ENCODE peak calls at places on chromosome 4, in ten cellular contexts. One of them, this sample, is unnamed.

GRCh38 chr4:147821555-147821954 is 89.7 kb downstream of the ARHGAP10 start:
- DNase-seq in astrocyte of the spinal cord: no peak
- DNase-seq in small intestine: peak
- DNase-seq in RWPE1: no peak
- DNase-seq in LHCN-M2: peak
- DNase-seq in OCI-LY7: no peak
- DNase-seq in AG04450: no peak
- DNase-seq in ELF-1: no peak
- DNase-seq in left colon: no peak
- DNase-seq in fibroblast of mammary gland: no peak
- DNase-seq in this sample: no peak

GRCh38 chr4:137892134-137892533 is 350.0 kb downstream of the SLC7A11 start:
- DNase-seq in astrocyte of the spinal cord: no peak
- DNase-seq in small intestine: no peak
- DNase-seq in RWPE1: no peak
- DNase-seq in LHCN-M2: no peak
- DNase-seq in OCI-LY7: no peak
- DNase-seq in AG04450: no peak
- DNase-seq in ELF-1: no peak
- DNase-seq in left colon: no peak
- DNase-seq in fibroblast of mammary gland: no peak
- DNase-seq in this sample: peak

GRCh38 chr4:95929448-95930064 is 89.7 kb downstream of the PDHA2 start:
- DNase-seq in astrocyte of the spinal cord: peak
- DNase-seq in small intestine: no peak
- DNase-seq in RWPE1: no peak
- DNase-seq in LHCN-M2: peak
- DNase-seq in OCI-LY7: peak
- DNase-seq in AG04450: no peak
- DNase-seq in ELF-1: no peak
- DNase-seq in left colon: no peak
- DNase-seq in fibroblast of mammary gland: peak
- DNase-seq in this sample: no peak

GRCh38 chr4:19774690-19775256 is 476.9 kb upstream of the SLIT2 start:
- DNase-seq in astrocyte of the spinal cord: peak
- DNase-seq in small intestine: no peak
- DNase-seq in RWPE1: no peak
- DNase-seq in LHCN-M2: peak
- DNase-seq in OCI-LY7: no peak
- DNase-seq in AG04450: no peak
- DNase-seq in ELF-1: no peak
- DNase-seq in left colon: no peak
- DNase-seq in fibroblast of mammary gland: peak
- DNase-seq in this sample: peak

GRCh38 chr4:89398146-89398545 is 90.5 kb upstream of the GPRIN3 start:
- DNase-seq in astrocyte of the spinal cord: no peak
- DNase-seq in small intestine: no peak
- DNase-seq in RWPE1: no peak
- DNase-seq in LHCN-M2: no peak
- DNase-seq in OCI-LY7: no peak
- DNase-seq in AG04450: no peak
- DNase-seq in ELF-1: no peak
- DNase-seq in left colon: no peak
- DNase-seq in fibroblast of mammary gland: no peak
- DNase-seq in this sample: no peak

GRCh38 chr4:176883681-176884418 is 91.1 kb upstream of the VEGFC start:
- DNase-seq in astrocyte of the spinal cord: peak
- DNase-seq in small intestine: no peak
- DNase-seq in RWPE1: peak
- DNase-seq in LHCN-M2: peak
- DNase-seq in OCI-LY7: no peak
- DNase-seq in AG04450: peak
- DNase-seq in ELF-1: no peak
- DNase-seq in left colon: no peak
- DNase-seq in fibroblast of mammary gland: peak
- DNase-seq in this sample: peak

GRCh38 chr4:27062256-27062655 is 201.6 kb downstream of the STIM2 start:
- DNase-seq in astrocyte of the spinal cord: no peak
- DNase-seq in small intestine: no peak
- DNase-seq in RWPE1: no peak
- DNase-seq in LHCN-M2: no peak
- DNase-seq in OCI-LY7: no peak
- DNase-seq in AG04450: no peak
- DNase-seq in ELF-1: no peak
- DNase-seq in left colon: no peak
- DNase-seq in fibroblast of mammary gland: peak
- DNase-seq in this sample: no peak

GRCh38 chr4:101345596-101346311 is 1.6 kb downstream of the PPP3CA start:
- DNase-seq in astrocyte of the spinal cord: peak
- DNase-seq in small intestine: peak
- DNase-seq in RWPE1: peak
- DNase-seq in LHCN-M2: peak
- DNase-seq in OCI-LY7: peak
- DNase-seq in AG04450: no peak
- DNase-seq in ELF-1: peak
- DNase-seq in left colon: peak
- DNase-seq in fibroblast of mammary gland: peak
- DNase-seq in this sample: peak

GRCh38 chr4:54440394-54441223 is 211.5 kb downstream of the PDGFRA start:
- DNase-seq in astrocyte of the spinal cord: peak
- DNase-seq in small intestine: peak
- DNase-seq in RWPE1: peak
- DNase-seq in LHCN-M2: peak
- DNase-seq in OCI-LY7: peak
- DNase-seq in AG04450: no peak
- DNase-seq in ELF-1: peak
- DNase-seq in left colon: no peak
- DNase-seq in fibroblast of mammary gland: peak
- DNase-seq in this sample: peak

GRCh38 chr4:22897520-22898108 is 204.9 kb downstream of the GBA3 start:
- DNase-seq in astrocyte of the spinal cord: peak
- DNase-seq in small intestine: peak
- DNase-seq in RWPE1: peak
- DNase-seq in LHCN-M2: peak
- DNase-seq in OCI-LY7: peak
- DNase-seq in AG04450: no peak
- DNase-seq in ELF-1: peak
- DNase-seq in left colon: no peak
- DNase-seq in fibroblast of mammary gland: peak
- DNase-seq in this sample: peak

GRCh38 chr4:184503869-184504300 is 29.5 kb upstream of the IRF2 start:
- DNase-seq in astrocyte of the spinal cord: no peak
- DNase-seq in small intestine: no peak
- DNase-seq in RWPE1: no peak
- DNase-seq in LHCN-M2: peak
- DNase-seq in OCI-LY7: peak
- DNase-seq in AG04450: no peak
- DNase-seq in ELF-1: no peak
- DNase-seq in left colon: no peak
- DNase-seq in fibroblast of mammary gland: peak
- DNase-seq in this sample: peak

GRCh38 chr4:182540496-182540895 is 297.3 kb downstream of the TENM3 start:
- DNase-seq in astrocyte of the spinal cord: no peak
- DNase-seq in small intestine: no peak
- DNase-seq in RWPE1: no peak
- DNase-seq in LHCN-M2: no peak
- DNase-seq in OCI-LY7: no peak
- DNase-seq in AG04450: no peak
- DNase-seq in ELF-1: no peak
- DNase-seq in left colon: no peak
- DNase-seq in fibroblast of mammary gland: no peak
- DNase-seq in this sample: no peak

GRCh38 chr4:184822356-184822755 is 3.4 kb downstream of the ACSL1 start:
- DNase-seq in astrocyte of the spinal cord: no peak
- DNase-seq in small intestine: no peak
- DNase-seq in RWPE1: no peak
- DNase-seq in LHCN-M2: no peak
- DNase-seq in OCI-LY7: no peak
- DNase-seq in AG04450: no peak
- DNase-seq in ELF-1: no peak
- DNase-seq in left colon: no peak
- DNase-seq in fibroblast of mammary gland: no peak
- DNase-seq in this sample: no peak

This sample was measured in IMR-90.